ENCODE peak calls at places on chromosomes 16 and 17, in eight cellular contexts. V is heart right ventricle, S is cardiac muscle cell, U is HCT116, L is prostate gland, P is IMR-90, K is psoas muscle, N is endodermal cell. A is an unnamed sample. For H3K27me3 and H3K4me1, the result is how much of the 10 kb centered on the place peaks cover.

GRCh38 chr17:46212634-46213435 is 19.6 kb upstream of the KANSL1 start:
- DNase-seq in V (no peak), S (peak), U (peak), L (peak), P (peak), K (no peak), N (peak), A (no peak)

GRCh38 chr16:54185045-54185444 is 101.5 kb downstream of the IRX3 start:
- DNase-seq in V (no peak), S (no peak), U (no peak), L (no peak), P (no peak), K (no peak), N (no peak), A (no peak)

GRCh38 chr16:1953734-1954133 is 755 bp downstream of the RPL3L start:
- DNase-seq in V (no peak), S (no peak), U (no peak), L (no peak), P (no peak), K (peak), N (peak), A (no peak)

GRCh38 chr16:11205754-11206459 is 50.1 kb downstream of the SOCS1 start:
- DNase-seq in V (no peak), S (no peak), U (no peak), L (no peak), P (peak), K (no peak), N (no peak), A (no peak)

GRCh38 chr17:66272699-66273390 is 29.6 kb upstream of the PRKCA start:
- DNase-seq in V (no peak), S (no peak), U (no peak), L (no peak), P (peak), K (no peak), N (no peak), A (peak)

GRCh38 chr17:61408151-61409041 is 8.8 kb downstream of the TBX2 start:
- DNase-seq in V (no peak), S (no peak), U (no peak), L (no peak), P (peak), K (peak), N (peak), A (no peak)

GRCh38 chr16:54447606-54448440 is 161.2 kb upstream of the IRX3 start:
- DNase-seq in V (no peak), S (no peak), U (no peak), L (no peak), P (peak), K (no peak), N (peak), A (peak)

GRCh38 chr16:12017583-12017982 is 41.0 kb downstream of the SNX29 start:
- DNase-seq in V (no peak), S (no peak), U (no peak), L (no peak), P (peak), K (no peak), N (no peak), A (no peak)

GRCh38 chr16:83926726-83927397 is 26.2 kb upstream of the OSGIN1 start:
- DNase-seq in V (peak), S (peak), U (peak), L (peak), P (peak), K (peak), N (peak), A (peak)

GRCh38 chr16:85444879-85445778 is 168.0 kb upstream of the GSE1 start:
- DNase-seq in V (no peak), S (no peak), U (no peak), L (peak), P (no peak), K (no peak), N (peak), A (no peak)

GRCh38 chr16:14284930-14285541 is 213.9 kb downstream of the MRTFB start:
- DNase-seq in V (no peak), S (peak), U (peak), L (no peak), P (no peak), K (peak), N (no peak), A (no peak)

GRCh38 chr17:40598928-40599627 is 33.8 kb upstream of the CCR7 start:
- DNase-seq in V (no peak), S (no peak), U (no peak), L (no peak), P (peak), K (peak), N (peak), A (no peak)

GRCh38 chr17:4573682-4574081 is 10.6 kb upstream of the SMTNL2 start:
- DNase-seq in V (peak), S (no peak), U (no peak), L (no peak), P (no peak), K (peak), N (no peak), A (no peak)

GRCh38 chr17:43327834-43328420 is 70.9 kb upstream of the ARL4D start:
- DNase-seq in V (no peak), S (no peak), U (no peak), L (no peak), P (no peak), K (no peak), N (no peak), A (no peak)

GRCh38 chr17:65243838-65244237 is 106.7 kb downstream of the RGS9 start:
- DNase-seq in V (no peak), S (no peak), U (peak), L (no peak), P (peak), K (no peak), N (peak), A (no peak)

GRCh38 chr17:42274812-42275526 is 1.2 kb downstream of the STAT5B start:
- DNase-seq in V (no peak), S (no peak), U (no peak), L (no peak), P (no peak), K (no peak), N (no peak), A (no peak)

GRCh38 chr16:70715860-70716357 is 30.1 kb upstream of the MTSS2 start:
- DNase-seq in V (no peak), S (no peak), U (no peak), L (no peak), P (peak), K (no peak), N (no peak), A (no peak)

GRCh38 chr16:67236551-67237395 is 9.8 kb downstream of the TMEM208 start:
- DNase-seq in V (peak), S (peak), U (peak), L (no peak), P (peak), K (peak), N (peak), A (peak)

GRCh38 chr16:15502041-15502725 is 67.8 kb downstream of the BMERB1 start:
- DNase-seq in V (no peak), S (no peak), U (peak), L (no peak), P (peak), K (no peak), N (peak), A (peak)

GRCh38 chr16:19527161-19527560 is 3.4 kb downstream of the CCP110 start:
- DNase-seq in V (no peak), S (no peak), U (no peak), L (no peak), P (no peak), K (no peak), N (no peak), A (no peak)
- H3K27ac ChIP-seq in V (no peak), S (no peak), U (no peak), L (no peak), P (no peak), K (no peak), N (no peak), A (no peak)

DNA sequence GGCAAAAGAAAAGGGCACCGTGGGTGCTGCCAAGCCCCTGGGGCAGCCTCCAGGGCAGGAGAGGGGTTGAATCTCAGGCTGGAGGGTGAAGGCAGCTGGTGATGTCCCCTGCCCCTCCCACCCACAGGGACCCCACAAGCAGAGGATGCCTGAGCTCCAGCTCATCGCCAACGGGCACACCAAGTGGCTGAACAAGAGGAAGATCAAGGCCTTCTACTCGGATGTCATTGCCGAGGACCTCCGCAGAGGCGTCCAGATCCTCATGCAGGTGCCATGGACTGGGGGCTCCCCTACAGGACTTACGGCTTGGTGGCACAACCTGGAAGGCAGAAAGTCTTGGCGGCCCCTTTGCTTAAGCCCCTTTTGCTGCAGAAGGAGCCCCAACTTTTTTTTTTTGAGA is 21.8 kb downstream of the SLC12A3 start:
- DNase-seq in V (no peak), S (no peak), U (no peak), L (no peak), P (no peak), K (no peak), N (no peak), A (no peak)
- H3K27me3 ChIP-seq in V (under half), S (under half), U (under half), L (under half), P (under half), K (under half), N (under half), A (under half)

GRCh38 chr17:9984768-9985167 is 79.7 kb upstream of the RCVRN start:
- DNase-seq in V (no peak), S (no peak), U (no peak), L (no peak), P (no peak), K (no peak), N (peak), A (no peak)
- H3K4me1 ChIP-seq in V (under half), S (under half), U (under half), L (under half), P (under half), K (under half), N (under half), A (under half)

GRCh38 chr17:74292495-74292894 is 18.5 kb downstream of the DNAI2 start:
- DNase-seq in V (no peak), S (no peak), U (no peak), L (peak), P (no peak), K (no peak), N (no peak), A (no peak)

GRCh38 chr17:74296548-74296936 is 22.5 kb downstream of the DNAI2 start:
- DNase-seq in V (peak), S (peak), U (peak), L (peak), P (peak), K (peak), N (peak), A (no peak)

GRCh38 chr17:74297941-74298340 is 23.9 kb downstream of the DNAI2 start:
- DNase-seq in V (no peak), S (no peak), U (no peak), L (no peak), P (no peak), K (no peak), N (no peak), A (peak)

GRCh38 chr17:74298690-74299617 is 24.9 kb downstream of the DNAI2 start:
- DNase-seq in V (no peak), S (no peak), U (no peak), L (no peak), P (no peak), K (no peak), N (no peak), A (no peak)

DNA sequence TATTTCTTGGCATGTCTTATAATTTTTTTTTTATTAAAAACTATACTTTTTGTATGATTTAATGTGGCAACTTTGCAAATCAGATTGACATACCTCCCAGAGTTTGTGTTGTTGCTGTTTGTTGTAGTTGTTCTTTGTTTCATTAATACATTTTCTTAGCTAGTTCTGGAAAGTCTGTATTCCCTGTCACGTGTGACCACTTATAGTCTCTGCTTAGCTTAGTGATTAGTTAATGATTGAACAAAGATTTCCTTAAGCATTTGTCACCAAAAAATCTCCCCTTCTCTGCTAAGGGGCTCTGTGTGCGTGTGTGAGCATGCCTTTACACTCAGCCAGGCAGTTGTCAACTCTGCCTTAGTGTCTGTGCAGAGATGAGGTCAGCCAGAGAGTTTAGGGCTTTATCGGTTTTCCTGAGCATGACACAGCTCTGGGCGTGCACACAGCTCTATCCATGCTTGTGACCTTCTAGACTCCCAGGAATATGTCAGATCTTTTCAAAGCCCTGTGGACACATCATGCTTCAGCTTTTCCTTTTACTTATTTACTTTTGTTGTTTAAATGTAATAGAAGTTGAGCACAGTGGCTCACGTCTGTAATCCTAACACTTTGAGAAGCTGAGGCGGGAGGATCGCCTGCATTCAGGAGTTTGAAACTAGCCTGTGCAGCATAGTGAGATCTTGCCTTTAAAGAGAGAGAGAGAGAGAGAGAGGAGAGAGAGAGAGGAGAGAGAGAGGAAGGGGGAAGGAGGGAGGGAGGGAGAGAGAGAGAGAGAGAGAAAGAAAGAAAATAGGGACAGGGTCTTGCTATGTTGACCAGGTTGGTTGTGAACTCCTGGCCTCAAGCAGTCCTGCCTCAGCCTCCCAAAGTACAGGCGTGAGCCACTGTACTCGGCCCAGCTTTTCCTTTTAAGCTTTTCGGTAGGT is 21.9 kb downstream of the DNAI2 start:
- DNase-seq in V (no peak), S (no peak), U (no peak), L (no peak), P (no peak), K (no peak), N (no peak), A (peak)
- H3K27ac ChIP-seq in V (peak), S (peak), U (no peak), L (no peak), P (no peak), K (no peak), N (no peak), A (no peak)

GRCh38 chr17:81867123-81867951 is 3.8 kb downstream of the ARHGDIA start:
- DNase-seq in V (no peak), S (peak), U (no peak), L (no peak), P (peak), K (no peak), N (peak), A (peak)
- H3K27me3 ChIP-seq in V (under half), S (under half), U (under half), L (under half), P (under half), K (under half), N (under half), A (under half)

GRCh38 chr17:19310151-19310550 is 52.4 kb downstream of the B9D1 start:
- DNase-seq in V (no peak), S (no peak), U (no peak), L (no peak), P (no peak), K (no peak), N (no peak), A (no peak)

GRCh38 chr17:19307521-19307920 is 55.0 kb downstream of the B9D1 start:
- DNase-seq in V (no peak), S (no peak), U (no peak), L (no peak), P (no peak), K (no peak), N (peak), A (no peak)

GRCh38 chr17:19306160-19307111 is 56.1 kb downstream of the B9D1 start:
- DNase-seq in V (no peak), S (no peak), U (no peak), L (no peak), P (no peak), K (no peak), N (peak), A (no peak)

GRCh38 chr17:19309701-19310100 is 52.8 kb downstream of the B9D1 start:
- DNase-seq in V (no peak), S (no peak), U (no peak), L (no peak), P (no peak), K (no peak), N (peak), A (no peak)

GRCh38 chr17:19308398-19308797 is 54.1 kb downstream of the B9D1 start:
- DNase-seq in V (no peak), S (no peak), U (no peak), L (no peak), P (no peak), K (no peak), N (no peak), A (no peak)
- H3K4me1 ChIP-seq in V (under half), S (under half), U (under half), L (under half), P (under half), K (under half), N (under half), A (under half)

GRCh38 chr16:89051521-89052166 is 42.0 kb upstream of the ACSF3 start:
- DNase-seq in V (peak), S (no peak), U (no peak), L (no peak), P (no peak), K (peak), N (no peak), A (no peak)
- H3K27ac ChIP-seq in V (no peak), S (no peak), U (peak), L (peak), P (no peak), K (no peak), N (no peak), A (no peak)

DNA sequence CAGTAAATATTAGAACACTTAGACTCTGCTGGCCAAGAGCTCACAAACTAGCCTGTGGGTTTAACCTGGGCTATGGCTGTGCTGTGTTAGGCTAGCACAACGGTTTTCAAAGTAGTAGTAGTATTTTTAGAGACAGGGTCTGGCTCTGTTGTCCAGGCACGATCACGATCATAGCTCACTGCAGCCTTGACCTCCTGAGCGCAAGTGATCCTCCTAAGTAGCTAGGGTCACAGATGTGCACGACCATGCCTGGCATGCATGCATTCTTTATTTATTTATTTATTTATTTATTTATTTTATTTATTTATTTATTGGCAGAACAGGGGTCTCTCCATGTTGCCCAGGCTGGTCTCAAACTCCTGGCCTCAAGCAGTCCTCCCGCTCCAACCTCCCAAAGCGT is 10.3 kb downstream of the MRPL27 start:
- DNase-seq in V (no peak), S (no peak), U (no peak), L (no peak), P (no peak), K (no peak), N (peak), A (no peak)
- H3K27me3 ChIP-seq in V (under half), S (under half), U (under half), L (under half), P (under half), K (under half), N (under half), A (under half)

A was measured in foreskin keratinocyte.